ENCODE peak calls at places on chromosomes 3 and 15, in eight cellular contexts. Z, F, B, A, X, O, I and C are unnamed samples.
A peak's percentile ranks its signal among the peaks of the same experiment; 100 is the strongest.

GRCh38 chr3:186493507-186493906 is 50.7 kb downstream of the CRYGS start:
- DNase-seq in B (no peak), X (no peak), O (no peak), I (no peak), F (no peak), Z (peak; percentile 57), A (no peak), C (no peak)

GRCh38 chr3:173586176-173586575 is 188.6 kb downstream of the NLGN1 start:
- DNase-seq in B (no peak), A (no peak), F (no peak), O (peak; percentile 16), X (no peak), I (no peak), Z (no peak), C (no peak)

GRCh38 chr3:126481808-126482502 is 6.3 kb upstream of the ZXDC start:
- DNase-seq in O (no peak), F (no peak), Z (peak; percentile 40), I (no peak), A (no peak), X (no peak), B (no peak), C (no peak)

GRCh38 chr3:157810924-157811718 is 295.1 kb downstream of the SHOX2 start:
- DNase-seq in X (no peak), A (no peak), Z (no peak), O (no peak), I (no peak), F (no peak), B (no peak), C (no peak)

GRCh38 chr15:50862553-50862952 is 45.9 kb upstream of the AP4E1 start:
- DNase-seq in F (no peak), A (no peak), I (no peak), X (no peak), Z (no peak), O (no peak), B (no peak), C (no peak)

GRCh38 chr3:59527493-59527892 is 477.7 kb upstream of the CFAP20DC start:
- DNase-seq in F (no peak), X (no peak), Z (no peak), A (no peak), B (no peak), O (no peak), I (no peak), C (no peak)

GRCh38 chr3:31629054-31629453 is 96.3 kb downstream of the STT3B start:
- DNase-seq in I (no peak), Z (no peak), X (no peak), F (no peak), A (no peak), O (no peak), B (no peak), C (no peak)

GRCh38 chr3:124730920-124731297 is 657 bp downstream of the UMPS start:
- DNase-seq in F (peak; percentile 19), O (no peak), B (no peak), Z (no peak), A (no peak), I (no peak), X (no peak), C (no peak)

GRCh38 chr15:87623832-87624231 is 632.7 kb downstream of the NTRK3 start:
- DNase-seq in I (no peak), B (no peak), Z (no peak), X (no peak), O (no peak), A (no peak), F (no peak), C (no peak)

GRCh38 chr15:94522125-94522524 is 290.8 kb downstream of the MCTP2 start:
- DNase-seq in A (no peak), Z (no peak), X (no peak), B (no peak), F (no peak), O (no peak), I (no peak), C (no peak)

GRCh38 chr3:141240290-141241247 is 8.9 kb downstream of the PXYLP1 start:
- DNase-seq in B (no peak), O (peak; percentile 54), A (no peak), X (no peak), I (no peak), F (no peak), Z (peak; percentile 56), C (no peak)

GRCh38 chr15:73888224-73889041 is 15.1 kb downstream of the TBC1D21 start:
- DNase-seq in F (no peak), A (no peak), Z (no peak), I (no peak), O (no peak), X (no peak), B (no peak), C (no peak)

GRCh38 chr3:143165211-143165610 is 45.6 kb downstream of the CHST2 start:
- DNase-seq in A (no peak), I (no peak), F (no peak), B (no peak), Z (no peak), X (no peak), O (no peak), C (no peak)

GRCh38 chr3:192850501-192850981 is 67.1 kb downstream of the MB21D2 start:
- DNase-seq in X (peak; percentile 79), B (no peak), O (peak; percentile 48), I (no peak), A (no peak), F (peak; percentile 85), Z (peak; percentile 77), C (no peak)

GRCh38 chr15:68305420-68305871 is 27.9 kb downstream of the FEM1B start:
- DNase-seq in A (no peak), B (no peak), X (no peak), F (no peak), O (no peak), Z (no peak), I (no peak), C (no peak)

GRCh38 chr15:68303560-68304436 is 26.3 kb downstream of the FEM1B start:
- DNase-seq in O (no peak), F (no peak), X (no peak), Z (no peak), I (no peak), B (no peak), A (no peak), C (no peak)

GRCh38 chr15:68303134-68303533 is 25.6 kb downstream of the FEM1B start:
- DNase-seq in I (no peak), X (no peak), F (no peak), Z (no peak), A (no peak), B (no peak), O (no peak), C (no peak)

GRCh38 chr15:68302729-68303128 is 25.2 kb downstream of the FEM1B start:
- DNase-seq in X (no peak), F (no peak), O (no peak), Z (no peak), B (no peak), A (no peak), I (no peak), C (no peak)

DNA sequence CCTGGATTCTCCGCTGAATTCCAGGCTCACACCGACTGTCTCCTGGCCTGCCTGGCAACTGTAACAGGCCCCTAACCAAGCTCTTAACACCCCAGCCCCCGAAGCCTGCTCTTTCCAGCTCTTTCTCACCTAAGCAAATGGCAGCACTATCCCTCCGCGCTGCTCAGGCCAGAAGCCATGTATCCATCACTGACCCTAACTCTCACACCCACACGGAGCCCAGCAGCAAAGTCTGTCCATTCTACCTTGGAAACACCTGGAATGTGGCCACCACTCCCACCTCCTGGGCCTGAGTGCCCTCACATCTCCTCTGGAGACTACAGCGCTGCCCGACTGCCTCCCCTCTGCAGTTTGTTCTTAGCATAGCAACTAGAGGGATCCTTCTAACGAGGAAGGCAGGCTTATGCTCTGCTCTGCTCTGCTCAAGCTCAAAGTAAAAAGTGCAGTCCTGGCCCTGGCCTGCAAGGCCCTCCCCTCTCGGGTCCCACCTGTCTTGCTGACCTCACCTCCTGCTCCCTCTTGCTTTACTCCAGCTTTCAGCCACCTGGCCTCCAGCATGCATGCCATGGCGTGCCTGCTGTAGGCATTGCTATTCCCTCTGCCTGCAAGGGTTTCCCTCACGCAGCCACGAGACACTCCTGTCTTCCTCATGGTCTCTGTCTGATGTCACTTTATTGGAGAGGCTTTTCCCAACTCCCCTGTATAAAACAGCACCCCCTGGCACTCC is 27.2 kb downstream of the FEM1B start:
- DNase-seq in Z (no peak), X (no peak), O (no peak), I (no peak), F (peak; percentile 33), A (no peak), B (no peak), C (no peak)
- TF ChIP-seq CTCF in Z (no peak), X (no peak), O (no peak), I (no peak), F (peak; percentile 25), A (no peak), B (no peak), C (no peak)

GRCh38 chr3:167184511-167184910 is 195.6 kb downstream of the ZBBX start:
- DNase-seq in Z (no peak), X (no peak), B (no peak), O (no peak), F (peak; percentile 33), A (no peak), I (no peak), C (no peak)
- TF ChIP-seq CTCF in Z (no peak), X (no peak), B (no peak), O (no peak), F (peak; percentile 15), A (no peak), I (no peak), C (peak; percentile 34)

GRCh38 chr3:48407542-48408099 is 22.3 kb downstream of the PLXNB1 start:
- DNase-seq in B (no peak), Z (no peak), X (no peak), F (peak; percentile 2), O (no peak), A (no peak), I (peak; percentile 5), C (no peak)

GRCh38 chr3:48406443-48407431 is 23.1 kb downstream of the PLXNB1 start:
- DNase-seq in I (peak; percentile 7), O (no peak), Z (no peak), X (no peak), F (peak; percentile 1), B (no peak), A (peak; percentile 9), C (no peak)

GRCh38 chr3:48410205-48411040 is 19.5 kb downstream of the PLXNB1 start:
- DNase-seq in A (peak; percentile 9), I (peak; percentile 3), F (no peak), X (no peak), O (no peak), B (peak; percentile 5), Z (no peak), C (no peak)

GRCh38 chr3:48409291-48410201 is 20.3 kb downstream of the PLXNB1 start:
- DNase-seq in F (no peak), Z (no peak), I (peak; percentile 10), O (no peak), A (peak; percentile 9), B (no peak), X (no peak), C (no peak)

GRCh38 chr3:48408823-48409281 is 21.0 kb downstream of the PLXNB1 start:
- DNase-seq in I (peak; percentile 9), Z (no peak), A (peak; percentile 9), X (no peak), B (no peak), O (no peak), F (peak; percentile 1), C (no peak)
- TF ChIP-seq CTCF in I (no peak), Z (no peak), A (no peak), X (peak; percentile 26), B (no peak), O (peak; percentile 47), F (no peak), C (no peak)

GRCh38 chr3:65436580-65436979 is 602.1 kb downstream of the MAGI1 start:
- DNase-seq in Z (peak; percentile 16), I (peak; percentile 58), O (no peak), B (no peak), A (no peak), X (no peak), F (peak; percentile 21), C (peak; percentile 28)
- TF ChIP-seq CTCF in Z (peak; percentile 30), I (peak; percentile 42), O (peak; percentile 48), B (no peak), A (no peak), X (peak; percentile 21), F (peak; percentile 55), C (peak; percentile 67)

GRCh38 chr15:90701880-90702630 is 15.1 kb upstream of the BLM start:
- DNase-seq in X (no peak), Z (peak; percentile 29), B (no peak), F (no peak), O (no peak), I (no peak), A (no peak), C (no peak)
- TF ChIP-seq CTCF in X (no peak), Z (no peak), B (no peak), F (no peak), O (no peak), I (no peak), A (no peak), C (no peak)